ENCODE peak calls at places on chromosome 10, in four cellular contexts. G is body of pancreas, X is heart left ventricle, N is breast epithelium. D is an unnamed sample.

GRCh38 chr10:79407811-79408795 is 37.3 kb downstream of the ZCCHC24 start:
- DNase-seq in G (no peak), X (peak; percentile 70), N (peak; percentile 53), D (no peak)

GRCh38 chr10:48253970-48254657 is 20.4 kb downstream of the FRMPD2 start:
- DNase-seq in G (no peak), N (no peak), X (no peak), D (no peak)

GRCh38 chr10:125881192-125881591 is at the start of gene DHX32:
- DNase-seq in G (no peak), N (no peak), X (no peak), D (no peak)

GRCh38 chr10:95467162-95467599 is 94.0 kb downstream of the SORBS1 start:
- DNase-seq in N (no peak), G (peak; percentile 75), X (peak; percentile 81), D (no peak)

GRCh38 chr10:119319920-119320258 is 112.5 kb downstream of the GRK5 start:
- DNase-seq in G (no peak), X (no peak), N (no peak), D (no peak)

GRCh38 chr10:95485030-95485429 is 76.1 kb downstream of the SORBS1 start:
- DNase-seq in X (no peak), G (no peak), N (no peak), D (no peak)

GRCh38 chr10:99943908-99944307 is 65.8 kb downstream of the DNMBP start:
- DNase-seq in X (no peak), G (no peak), N (no peak), D (no peak)

GRCh38 chr10:96287392-96288105 is 16.2 kb upstream of the BLNK start:
- DNase-seq in N (no peak), X (no peak), G (peak; percentile 74), D (peak; percentile 93)

GRCh38 chr10:130809761-130810515 is 501.6 kb downstream of the TCERG1L start:
- DNase-seq in G (no peak), X (no peak), N (no peak), D (no peak)

GRCh38 chr10:110399163-110400094 is 94.7 kb upstream of the SMNDC1 start:
- DNase-seq in G (peak; percentile 57), N (no peak), X (no peak), D (no peak)
- TF ChIP-seq POLR2A in G (no peak), N (no peak), X (no peak), D (no peak)

GRCh38 chr10:24465124-24465874 is 256.4 kb downstream of the KIAA1217 start:
- DNase-seq in X (no peak), G (peak; percentile 63), N (peak; percentile 61), D (no peak)

GRCh38 chr10:24467605-24468004 is 256.1 kb downstream of the ARHGAP21 start:
- DNase-seq in N (no peak), X (no peak), G (no peak), D (no peak)

GRCh38 chr10:24465899-24466615 is 257.1 kb downstream of the KIAA1217 start:
- DNase-seq in X (no peak), G (peak; percentile 80), N (no peak), D (peak; percentile 45)

GRCh38 chr10:24467094-24467493 is 256.6 kb downstream of the ARHGAP21 start:
- DNase-seq in N (no peak), X (no peak), G (no peak), D (no peak)

GRCh38 chr10:24466616-24466949 is 257.1 kb downstream of the ARHGAP21 start:
- DNase-seq in X (no peak), N (no peak), G (peak; percentile 48), D (no peak)
- TF ChIP-seq POLR2A in X (no peak), N (no peak), G (no peak), D (no peak)

GRCh38 chr10:651700-652099 is 37.8 kb downstream of the DIP2C start:
- DNase-seq in N (no peak), X (no peak), G (no peak), D (no peak)

GRCh38 chr10:652226-652625 is 37.2 kb downstream of the DIP2C start:
- DNase-seq in G (no peak), X (no peak), N (no peak), D (no peak)

GRCh38 chr10:650691-651615 is 38.5 kb downstream of the DIP2C start:
- DNase-seq in G (no peak), N (no peak), X (no peak), D (no peak)

GRCh38 chr10:649445-649797 is 40.0 kb downstream of the DIP2C start:
- DNase-seq in N (no peak), X (no peak), G (no peak), D (no peak)

GRCh38 chr10:649798-650690 is 39.4 kb downstream of the DIP2C start:
- DNase-seq in N (no peak), G (peak; percentile 91), X (no peak), D (no peak)
- TF ChIP-seq POLR2A in N (no peak), G (peak; percentile 87), X (no peak), D (no peak)

GRCh38 chr10:98270786-98271185 is 2.8 kb upstream of the LOXL4 start:
- DNase-seq in G (no peak), N (no peak), X (no peak), D (no peak)

GRCh38 chr10:98269435-98269912 is 1.5 kb upstream of the LOXL4 start:
- DNase-seq in N (peak; percentile 72), X (peak; percentile 92), G (peak; percentile 81), D (no peak)

GRCh38 chr10:98272245-98272644 is 4.3 kb upstream of the LOXL4 start:
- DNase-seq in X (no peak), N (no peak), G (no peak), D (no peak)

GRCh38 chr10:98268694-98269386 is 846 bp upstream of the LOXL4 start:
- DNase-seq in X (no peak), G (peak; percentile 37), N (no peak), D (no peak)

DNA sequence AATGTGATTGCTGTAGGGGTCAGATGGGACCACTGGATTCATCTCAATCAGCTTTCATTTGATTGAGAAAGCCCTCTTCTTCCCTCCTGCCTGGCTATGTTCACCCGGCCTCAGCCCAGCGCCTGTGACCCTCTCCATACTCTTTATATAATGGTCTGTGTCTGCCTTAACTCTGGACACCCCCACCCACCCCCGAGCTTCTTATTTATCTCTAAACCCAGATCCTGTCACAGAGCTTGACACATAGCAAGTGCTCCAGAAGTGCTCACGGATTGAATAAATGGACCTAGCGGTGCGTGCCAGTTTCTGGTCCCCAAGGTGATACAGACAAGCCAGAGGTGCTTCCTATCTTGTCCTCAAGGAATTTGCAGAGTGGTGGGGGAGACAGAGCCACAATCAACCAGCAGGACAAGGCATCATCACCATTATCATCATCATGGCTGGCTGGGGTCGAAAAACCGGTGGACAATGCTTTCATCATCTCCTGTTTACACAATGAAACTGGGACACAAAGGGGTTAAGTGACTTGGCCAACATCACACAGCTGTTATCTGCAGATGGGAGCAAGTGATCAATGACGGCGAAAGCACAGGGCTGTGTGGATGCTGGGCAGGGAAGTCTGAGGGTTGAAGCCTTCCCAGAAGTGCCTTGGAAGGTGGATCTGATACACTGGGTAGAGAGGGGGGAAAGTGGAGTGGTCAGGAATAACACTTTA is 2.2 kb upstream of the LOXL4 start:
- DNase-seq in X (no peak), G (no peak), N (no peak), D (no peak)
- TF ChIP-seq POLR2A in X (no peak), G (no peak), N (no peak), D (no peak)

GRCh38 chr10:22321156-22321711 is 335 bp downstream of the BMI1 start:
- DNase-seq in X (peak; percentile 70), N (no peak), G (peak; percentile 70), D (no peak)
- TF ChIP-seq POLR2A in X (no peak), N (no peak), G (peak; percentile 59), D (peak; percentile 82)

DNA sequence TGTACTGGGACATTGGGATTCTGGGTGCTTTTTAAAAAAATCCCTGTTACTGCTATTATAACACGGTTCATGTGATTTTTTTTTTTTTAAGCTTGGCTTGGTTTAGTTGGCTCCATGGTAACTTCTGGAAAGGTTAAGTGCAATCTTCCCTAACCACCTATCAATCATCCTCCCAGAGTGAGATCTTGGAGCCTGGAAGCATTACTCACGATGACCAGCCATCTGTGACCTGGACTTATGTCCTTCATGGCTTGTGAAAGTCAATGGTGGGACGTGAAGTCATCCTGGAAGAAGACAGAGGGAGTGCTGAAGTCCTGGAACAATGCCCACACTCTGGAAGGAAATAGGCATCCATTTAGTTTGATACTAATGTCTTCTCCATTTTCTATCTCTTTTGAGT is 135.5 kb upstream of the FRMD4A start:
- DNase-seq in G (no peak), X (no peak), N (no peak), D (no peak)
- TF ChIP-seq POLR2A in G (no peak), X (no peak), N (no peak), D (no peak)

GRCh38 chr10:43407148-43407575 is 1.8 kb downstream of the HNRNPF start:
- DNase-seq in N (peak; percentile 61), G (peak; percentile 58), X (peak; percentile 67), D (no peak)

GRCh38 chr10:43409385-43410109 is 561 bp upstream of the HNRNPF start:
- DNase-seq in X (peak; percentile 59), G (peak; percentile 51), N (no peak), D (no peak)

GRCh38 chr10:43408710-43409384 is at the start of gene HNRNPF:
- DNase-seq in N (peak; percentile 94), X (peak; percentile 96), G (peak; percentile 95), D (peak; percentile 77)

GRCh38 chr10:43408331-43408709 is 666 bp downstream of the HNRNPF start:
- DNase-seq in G (no peak), N (no peak), X (peak; percentile 34), D (no peak)

DNA sequence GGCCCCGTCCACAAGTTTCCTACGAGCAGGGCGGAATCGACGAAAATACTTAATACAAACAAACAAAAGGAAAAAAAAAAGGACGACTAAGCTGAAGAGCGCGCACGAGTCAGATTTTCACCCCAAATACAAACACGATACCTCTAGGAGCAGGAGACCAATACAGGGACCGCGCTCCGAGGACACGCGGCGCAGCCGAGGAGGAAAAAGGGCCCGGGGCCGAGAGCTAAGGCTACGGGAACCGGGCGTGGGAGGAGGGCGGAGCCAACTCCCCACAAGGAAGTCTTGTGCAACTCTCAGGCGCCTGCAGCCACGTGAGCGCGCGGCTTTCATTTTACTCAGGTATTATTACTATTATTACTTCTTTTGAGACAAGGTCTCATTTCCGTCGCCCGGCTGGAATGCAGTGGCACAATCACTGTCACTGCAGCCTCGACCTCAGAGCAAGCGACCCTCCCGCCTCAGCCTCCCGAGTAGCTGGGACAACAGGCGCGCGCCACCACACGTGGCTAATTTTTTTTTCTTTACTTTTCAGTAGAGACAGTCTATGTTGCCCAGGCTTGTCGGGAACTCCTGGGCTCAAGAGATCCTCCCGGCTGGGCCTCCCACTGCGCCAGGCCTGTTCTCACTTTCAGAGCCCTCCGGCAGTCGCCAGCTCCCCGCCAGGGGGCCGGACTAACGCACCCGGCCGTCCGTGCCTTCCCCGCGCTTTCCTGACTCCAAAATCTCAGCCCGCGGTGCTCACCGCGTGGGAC is 1.2 kb downstream of the HNRNPF start:
- DNase-seq in N (peak; percentile 91), G (peak; percentile 95), X (peak; percentile 94), D (no peak)
- TF ChIP-seq POLR2A in N (peak; percentile 62), G (peak; percentile 82), X (no peak), D (peak; percentile 82)

GRCh38 chr10:13348216-13349017 is at the start of gene SEPHS1:
- DNase-seq in G (peak; percentile 82), X (peak; percentile 80), N (peak; percentile 57), D (no peak)
- TF ChIP-seq POLR2A in G (peak; percentile 54), X (no peak), N (no peak), D (peak; percentile 77)

D was measured in GM12878.